ENCODE peak calls at places on chromosomes 4 and X, in four cellular contexts. S, Q, I and Y are unnamed samples.

GRCh38 chr4:156971623-156972369 is at the start of gene PDGFC:
- DNase-seq in I (no peak), Q (peak), S (no peak), Y (peak)

GRCh38 chr4:138891610-138892009 is 124.0 kb upstream of the NOCT start:
- DNase-seq in I (no peak), Q (no peak), S (no peak), Y (no peak)

GRCh38 chrX:143633530-143634372 is 2.1 kb downstream of the SLITRK4 start:
- DNase-seq in Q (peak), I (no peak), S (no peak), Y (no peak)

GRCh38 chr4:82733636-82734035 is 65.0 kb downstream of the SCD5 start:
- DNase-seq in Q (no peak), S (no peak), I (no peak), Y (no peak)

GRCh38 chr4:121455285-121455684 is 74.5 kb upstream of the QRFPR start:
- DNase-seq in Q (no peak), S (no peak), I (no peak), Y (no peak)

GRCh38 chrX:23525531-23525930 is 141.8 kb upstream of the PRDX4 start:
- DNase-seq in I (no peak), S (no peak), Q (no peak), Y (no peak)

GRCh38 chr4:30094866-30095265 is 625.3 kb upstream of the PCDH7 start:
- DNase-seq in S (no peak), Q (no peak), I (no peak), Y (no peak)

GRCh38 chrX:69501433-69501832 is 2.7 kb upstream of the NALF2 start:
- DNase-seq in I (no peak), Q (peak), S (no peak), Y (no peak)

GRCh38 chr4:8538703-8539567 is 41.3 kb upstream of the GPR78 start:
- DNase-seq in I (no peak), Q (no peak), S (no peak), Y (no peak)

GRCh38 chr4:123997116-123997515 is 600.5 kb downstream of the SPRY1 start:
- DNase-seq in I (no peak), S (no peak), Q (peak), Y (no peak)

GRCh38 chr4:27048350-27049100 is 187.9 kb downstream of the STIM2 start:
- DNase-seq in S (no peak), Q (no peak), I (no peak), Y (peak)

GRCh38 chr4:48065587-48066052 is 49.0 kb downstream of the NIPAL1 start:
- DNase-seq in Q (no peak), I (no peak), S (no peak), Y (no peak)
- TF ChIP-seq CTCF in Q (no peak), I (no peak), S (no peak), Y (no peak)

GRCh38 chr4:168773388-168774195 is 236.5 kb downstream of the CBR4 start:
- DNase-seq in I (no peak), S (no peak), Q (no peak), Y (no peak)

GRCh38 chr4:168769416-168769815 is 240.6 kb downstream of the CBR4 start:
- DNase-seq in Q (no peak), I (no peak), S (no peak), Y (no peak)

GRCh38 chr4:168771251-168771650 is 238.8 kb downstream of the CBR4 start:
- DNase-seq in I (no peak), Q (no peak), S (no peak), Y (no peak)

GRCh38 chr4:168766537-168767316 is 243.3 kb downstream of the CBR4 start:
- DNase-seq in Q (no peak), I (no peak), S (peak), Y (no peak)

GRCh38 chr4:168769857-168770256 is 240.2 kb downstream of the CBR4 start:
- DNase-seq in S (no peak), Q (no peak), I (no peak), Y (no peak)
- TF ChIP-seq CTCF in S (no peak), Q (no peak), I (no peak), Y (no peak)

DNA sequence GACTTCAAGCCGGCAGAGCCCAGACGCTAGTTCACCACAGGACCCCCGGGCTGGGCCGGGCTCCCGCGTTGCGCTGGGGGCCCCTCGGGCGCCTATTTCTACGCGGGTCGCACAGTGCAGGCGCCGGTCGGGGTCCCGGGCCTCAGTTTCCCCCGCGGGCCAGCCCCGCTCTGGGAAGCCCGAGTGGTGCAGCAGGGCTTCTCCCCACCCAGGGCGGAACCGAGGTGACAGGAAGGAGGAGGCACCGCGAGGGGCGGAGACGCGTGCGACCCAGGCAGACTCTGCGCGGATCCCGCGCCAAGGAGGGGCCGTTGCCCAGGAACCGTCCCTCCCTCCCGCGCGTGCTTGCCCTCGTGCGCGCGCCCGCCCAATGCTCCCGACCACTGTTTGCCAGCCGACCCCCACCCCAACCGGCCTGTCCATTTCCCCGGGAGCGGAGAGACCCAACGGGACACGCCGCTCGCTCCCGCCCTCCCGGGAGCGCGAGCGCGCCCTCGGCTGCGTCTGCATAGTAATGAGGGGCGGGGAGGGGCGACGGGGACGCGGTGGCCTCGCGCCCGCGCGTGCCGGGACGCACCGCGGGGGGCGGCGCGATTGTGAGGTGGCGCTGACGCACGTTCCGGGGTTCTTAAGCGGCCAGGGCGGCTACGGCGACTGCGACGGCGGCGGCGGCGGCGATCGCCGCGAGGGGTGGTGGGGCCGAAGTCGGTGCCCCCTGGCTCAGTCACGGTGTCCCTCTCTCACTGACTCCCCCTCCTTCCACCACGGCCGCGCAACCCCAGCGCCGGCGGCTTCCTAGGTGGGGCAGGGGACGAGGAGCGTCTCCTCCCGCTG is at the start of gene CPEB2:
- DNase-seq in Q (peak), I (peak), S (peak), Y (peak)
- TF ChIP-seq CTCF in Q (no peak), I (no peak), S (no peak), Y (no peak)

GRCh38 chrX:101799387-101799786 is 132.4 kb downstream of the ZMAT1 start:
- DNase-seq in Q (peak), I (peak), S (peak), Y (no peak)

GRCh38 chrX:101803451-101803850 is 128.4 kb downstream of the ZMAT1 start:
- DNase-seq in Q (peak), I (no peak), S (no peak), Y (no peak)
- TF ChIP-seq CTCF in Q (peak), I (peak), S (peak), Y (peak)

DNA sequence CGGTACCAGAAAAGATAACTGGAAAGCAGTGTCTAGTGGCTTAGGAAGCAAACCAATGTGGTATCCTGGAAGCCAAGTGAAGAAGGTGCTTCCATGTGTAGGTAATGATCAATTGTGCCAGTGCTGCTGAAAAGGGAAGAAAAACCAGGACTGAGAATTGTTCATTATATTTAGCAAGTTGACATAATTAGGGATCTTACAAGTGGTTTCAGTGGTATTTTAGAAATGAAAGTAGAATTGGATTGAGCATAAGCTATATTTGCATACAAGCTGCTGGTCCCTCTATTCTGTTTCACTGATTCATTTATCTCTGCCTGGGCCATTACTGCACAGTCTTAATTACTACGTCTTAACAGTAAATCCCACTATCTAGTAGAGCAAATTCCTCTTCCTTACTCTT is 32.3 kb downstream of the PRDM8 start:
- DNase-seq in S (no peak), I (no peak), Q (no peak), Y (no peak)
- TF ChIP-seq CTCF in S (no peak), I (no peak), Q (no peak), Y (no peak)